ENCODE peak calls at places on chromosome 5, in ten cellular contexts. Y is left lung; V is naive thymus-derived CD4-positive, alpha-beta T cell; I is tibial artery; B is SK-N-SH; D is stomach; K is CD8-positive, alpha-beta T cell; L is DND-41; Z is bronchial epithelial cell; O is sigmoid colon. H is an unnamed sample. For H3K36me3, the result is how much of the 10 kb centered on the place peaks cover.

GRCh38 chr5:3827624-3828023 is 232.0 kb downstream of the IRX1 start:
- DNase-seq in V (no peak), I (no peak), B (no peak), Y (no peak), Z (no peak), D (no peak), O (no peak), L (peak), K (no peak), H (no peak)

GRCh38 chr5:1511651-1512540 is 11.9 kb downstream of the LPCAT1 start:
- DNase-seq in B (no peak), Y (peak), V (no peak), D (peak), K (no peak), Z (peak), I (peak), O (peak), L (peak), H (peak)

GRCh38 chr5:9686211-9686610 is 56.1 kb upstream of the TAS2R1 start:
- DNase-seq in Y (no peak), I (no peak), L (no peak), V (no peak), K (no peak), B (no peak), O (no peak), Z (no peak), D (no peak), H (no peak)

GRCh38 chr5:107672212-107673105 is 1.7 kb upstream of the EFNA5 start:
- DNase-seq in D (peak), L (peak), K (no peak), V (no peak), Y (peak), Z (peak), I (peak), O (peak), B (peak), H (peak)

GRCh38 chr5:173793677-173794570 is 94.2 kb upstream of the CPEB4 start:
- DNase-seq in Y (peak), B (no peak), Z (no peak), D (peak), K (no peak), I (peak), L (no peak), V (no peak), O (no peak), H (no peak)

GRCh38 chr5:128464596-128464995 is 73.4 kb downstream of the FBN2 start:
- DNase-seq in Z (no peak), B (no peak), O (no peak), D (no peak), V (no peak), Y (no peak), L (no peak), I (no peak), K (no peak), H (no peak)

GRCh38 chr5:125327676-125328075 is 581.2 kb upstream of the ZNF608 start:
- DNase-seq in O (no peak), B (no peak), Z (no peak), V (no peak), D (no peak), K (no peak), I (no peak), Y (no peak), L (no peak), H (no peak)

GRCh38 chr5:380701-381309 is 59.3 kb downstream of the AHRR start:
- DNase-seq in I (peak), L (no peak), Y (no peak), Z (no peak), V (no peak), B (no peak), O (peak), K (no peak), D (no peak), H (no peak)

GRCh38 chr5:176994460-176995121 is 12.0 kb downstream of the UIMC1 start:
- DNase-seq in O (no peak), I (no peak), V (no peak), D (peak), L (no peak), K (no peak), B (no peak), Z (no peak), Y (peak), H (no peak)

GRCh38 chr5:91541696-91542095 is 158.6 kb upstream of the ARRDC3 start:
- DNase-seq in V (no peak), O (no peak), K (no peak), L (no peak), B (no peak), D (no peak), I (no peak), Z (peak), Y (no peak), H (no peak)

GRCh38 chr5:134263801-134264200 is 37.9 kb upstream of the PPP2CA start:
- DNase-seq in B (no peak), V (no peak), K (no peak), I (no peak), D (no peak), Z (no peak), L (no peak), O (no peak), Y (no peak), H (no peak)

GRCh38 chr5:31983851-31984250 is 190.3 kb downstream of the GOLPH3 start:
- DNase-seq in D (no peak), Z (no peak), O (no peak), L (no peak), B (no peak), K (no peak), Y (no peak), I (no peak), V (no peak), H (no peak)

GRCh38 chr5:38591450-38591849 is 35.0 kb upstream of the LIFR start:
- DNase-seq in L (no peak), Y (no peak), V (no peak), K (no peak), Z (no peak), B (no peak), I (no peak), D (no peak), O (no peak), H (no peak)

GRCh38 chr5:14464661-14465060 is 116.9 kb upstream of the OTULINL start:
- DNase-seq in B (no peak), D (no peak), Z (no peak), K (no peak), V (no peak), O (no peak), Y (no peak), L (no peak), I (no peak), H (no peak)

GRCh38 chr5:57179262-57179960 is 5.6 kb downstream of the GPBP1 start:
- DNase-seq in D (no peak), Y (no peak), I (no peak), V (no peak), O (no peak), Z (no peak), K (no peak), L (no peak), B (no peak), H (no peak)

GRCh38 chr5:18305288-18305899 is 671.1 kb downstream of the TAF11L14 start:
- DNase-seq in I (no peak), O (no peak), V (no peak), Z (peak), B (peak), Y (no peak), K (no peak), L (no peak), D (no peak), H (peak)

GRCh38 chr5:90386099-90386710 is 23.4 kb downstream of the CETN3 start:
- DNase-seq in O (no peak), D (no peak), L (no peak), V (no peak), Y (no peak), B (peak), Z (peak), K (no peak), I (no peak), H (no peak)

GRCh38 chr5:149628221-149628620 is 46.9 kb downstream of the ARHGEF37 start:
- DNase-seq in L (no peak), Y (no peak), O (peak), I (no peak), Z (peak), K (no peak), D (no peak), B (peak), V (no peak), H (no peak)
- H3K36me3 ChIP-seq in L (under half), Y (under half), O (under half), I (under half), Z (under half), K (under half), D (under half), B (under half), V (under half), H (under half)

GRCh38 chr5:151134228-151134627 is 23.4 kb downstream of the ANXA6 start:
- DNase-seq in B (no peak), Y (no peak), L (no peak), O (no peak), I (no peak), Z (no peak), K (no peak), V (no peak), D (peak), H (no peak)
- H3K4me3 ChIP-seq in B (no peak), Y (no peak), L (no peak), O (no peak), I (no peak), Z (no peak), K (no peak), V (no peak), D (no peak), H (no peak)

DNA sequence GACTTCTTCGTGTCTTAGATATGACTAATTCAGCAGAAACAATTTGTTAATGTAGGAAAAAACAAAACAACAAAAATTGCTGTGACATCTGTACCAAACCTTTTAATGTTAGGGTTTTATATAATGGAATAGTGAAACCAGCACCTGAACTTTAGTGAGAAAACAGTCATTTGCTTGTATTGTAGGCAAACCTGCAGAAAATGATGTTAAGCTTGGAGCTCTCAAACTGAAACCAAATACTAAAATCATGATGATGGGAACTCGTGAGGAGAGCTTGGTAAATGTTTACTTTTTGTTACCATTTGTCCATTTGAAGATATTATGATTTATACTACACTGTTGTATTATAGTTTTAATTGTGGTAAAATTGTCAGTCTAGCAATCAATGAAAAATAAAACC is 6.6 kb downstream of the UBLCP1 start:
- DNase-seq in Y (no peak), D (no peak), K (no peak), B (no peak), Z (no peak), V (no peak), L (no peak), I (no peak), O (no peak), H (no peak)
- H3K36me3 ChIP-seq in Y (under half), D (under half), K (under half), B (half or more), Z (under half), V (under half), L (half or more), I (under half), O (under half), H (under half)

GRCh38 chr5:111070272-111071134 is 1.0 kb upstream of the TSLP start:
- DNase-seq in D (peak), B (no peak), K (no peak), O (peak), I (peak), Z (no peak), Y (no peak), L (no peak), V (no peak), H (peak)
- H3K4me3 ChIP-seq in D (peak), B (no peak), K (no peak), O (no peak), I (peak), Z (no peak), Y (no peak), L (no peak), V (no peak), H (peak)

GRCh38 chr5:132953710-132954109 is 9.7 kb downstream of the AFF4 start:
- DNase-seq in B (no peak), D (no peak), O (no peak), Z (no peak), Y (no peak), V (no peak), L (no peak), K (no peak), I (no peak), H (no peak)
- H3K36me3 ChIP-seq in B (under half), D (under half), O (under half), Z (under half), Y (under half), V (under half), L (under half), K (under half), I (under half), H (under half)

GRCh38 chr5:64691333-64691732 is 1.0 kb downstream of the SHISAL2B start:
- DNase-seq in L (no peak), B (no peak), I (no peak), Z (no peak), Y (no peak), V (no peak), D (no peak), K (no peak), O (no peak), H (peak)
- H3K4me3 ChIP-seq in L (no peak), B (no peak), I (no peak), Z (no peak), Y (no peak), V (no peak), D (no peak), K (no peak), O (no peak), H (peak)

DNA sequence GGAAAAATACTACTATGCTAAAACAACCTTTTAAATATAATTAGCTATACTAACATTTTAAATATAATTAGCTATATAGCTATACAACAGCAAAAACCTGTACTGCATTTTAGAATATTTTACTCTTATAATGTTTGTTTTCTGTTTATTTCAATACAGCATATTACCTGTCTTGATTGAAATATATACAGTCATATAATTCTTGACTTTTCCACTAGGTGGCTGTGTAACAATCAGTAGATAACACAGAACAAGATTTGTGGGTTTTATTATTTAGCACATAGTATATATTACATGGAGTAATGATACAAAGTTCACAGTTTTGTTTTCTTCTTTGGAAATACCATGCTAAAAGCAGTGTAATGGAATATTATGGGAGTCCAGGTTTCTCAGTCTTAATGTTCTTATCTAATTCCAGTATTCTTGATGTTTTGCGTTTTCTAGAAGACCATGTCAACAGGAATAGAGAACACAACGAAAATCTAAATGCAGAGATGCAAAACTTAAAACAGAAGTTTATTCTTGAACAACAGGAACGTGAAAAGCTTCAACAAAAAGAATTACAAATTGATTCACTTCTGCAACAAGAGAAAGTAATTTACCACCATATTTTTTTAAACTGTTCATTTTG is 13.3 kb downstream of the HMMR start:
- DNase-seq in I (no peak), B (no peak), K (no peak), Z (peak), V (no peak), L (no peak), D (no peak), O (no peak), Y (no peak), H (no peak)
- H3K36me3 ChIP-seq in I (under half), B (under half), K (under half), Z (under half), V (under half), L (half or more), D (under half), O (under half), Y (under half), H (under half)

DNA sequence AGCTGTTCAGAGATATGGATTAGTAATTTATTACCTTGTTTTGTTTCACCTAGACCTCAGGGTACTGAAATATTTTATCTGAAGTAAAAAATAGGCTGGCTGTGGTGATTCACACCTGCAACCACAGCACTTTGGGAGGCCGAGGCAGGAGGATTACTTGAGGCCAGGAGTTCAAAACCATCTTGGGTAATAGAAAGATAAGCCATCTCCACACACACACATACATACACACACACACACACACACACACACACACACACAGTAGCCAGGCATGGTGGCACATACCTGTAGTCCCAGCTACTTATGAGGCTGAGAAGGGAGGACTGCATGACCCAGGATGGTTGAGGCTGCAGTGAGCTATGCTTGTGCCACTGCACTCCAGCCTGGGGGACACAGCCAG is 3.7 kb downstream of the ANXA2R start:
- DNase-seq in L (no peak), Y (no peak), I (no peak), K (no peak), V (no peak), O (no peak), Z (no peak), D (no peak), B (no peak), H (no peak)
- H3K4me3 ChIP-seq in L (no peak), Y (no peak), I (no peak), K (no peak), V (peak), O (no peak), Z (no peak), D (no peak), B (no peak), H (no peak)

DNA sequence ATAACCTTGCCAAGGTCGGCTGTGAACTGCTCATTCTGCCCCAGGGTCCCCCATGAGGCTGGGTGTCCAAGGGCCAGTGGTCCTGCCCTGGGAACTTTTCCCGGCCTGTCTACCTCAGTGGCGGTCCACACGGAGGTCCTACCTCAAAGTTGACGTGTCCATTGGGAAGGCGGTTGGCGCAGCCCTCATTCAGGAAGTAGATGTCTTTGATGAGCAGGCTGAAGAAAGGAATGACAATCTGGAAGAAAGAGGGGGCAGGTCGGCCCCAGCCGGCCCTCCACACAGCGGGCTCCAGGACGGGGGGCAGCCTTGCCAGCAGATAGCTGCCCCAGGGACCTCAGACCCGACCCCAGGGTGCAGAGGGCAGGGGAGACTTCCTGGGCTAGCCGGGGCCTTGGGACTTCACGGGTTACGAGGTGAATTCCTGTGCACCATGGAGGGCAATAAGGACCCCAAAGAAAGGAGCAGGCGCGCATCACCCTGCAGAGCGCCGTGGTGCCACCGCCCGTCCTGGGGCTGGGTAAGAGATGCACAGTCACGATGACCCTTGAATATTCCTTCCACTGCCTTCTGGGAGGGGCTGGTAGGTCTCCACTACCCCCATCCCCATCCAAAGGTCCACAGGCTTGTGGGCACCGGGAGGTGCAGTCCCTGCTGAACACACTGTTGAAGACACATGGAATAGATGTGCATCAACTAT is 42.9 kb upstream of the RNF130 start:
- DNase-seq in L (no peak), K (no peak), B (peak), Z (no peak), I (peak), V (no peak), D (no peak), Y (peak), O (peak), H (peak)
- H3K36me3 ChIP-seq in L (under half), K (under half), B (under half), Z (under half), I (under half), V (under half), D (under half), Y (under half), O (under half), H (under half)

H was measured in H7.